ENCODE peak calls at places on chromosome 13, in four cellular contexts. One of them, this sample, is unnamed.

GRCh38 chr13:78679329-78679728 is 20.4 kb upstream of the OBI1 start:
- DNase-seq in HL-60: no peak
- DNase-seq in GM12878: no peak
- DNase-seq in K562: no peak
- DNase-seq in this sample: no peak

GRCh38 chr13:80276371-80277289 is 64.3 kb downstream of the SPRY2 start:
- DNase-seq in HL-60: no peak
- DNase-seq in GM12878: no peak
- DNase-seq in K562: no peak
- DNase-seq in this sample: no peak

GRCh38 chr13:32409561-32410440 is 18.1 kb downstream of the N4BP2L1 start:
- DNase-seq in HL-60: no peak
- DNase-seq in GM12878: no peak
- DNase-seq in K562: no peak
- DNase-seq in this sample: no peak

GRCh38 chr13:50518791-50519201 is 324.7 kb downstream of the DLEU7 start:
- DNase-seq in GM12878: no peak
- DNase-seq in K562: no peak
- DNase-seq in HL-60: no peak
- DNase-seq in this sample: no peak

GRCh38 chr13:29621401-29621800 is 25.9 kb upstream of the SLC7A1 start:
- DNase-seq in HL-60: no peak
- DNase-seq in K562: no peak
- DNase-seq in GM12878: no peak
- DNase-seq in this sample: no peak

GRCh38 chr13:99376924-99377323 is 69.7 kb upstream of the GPR183 start:
- DNase-seq in HL-60: no peak
- DNase-seq in K562: no peak
- DNase-seq in GM12878: no peak
- DNase-seq in this sample: no peak

GRCh38 chr13:26819067-26819466 is 58.5 kb upstream of the GPR12 start:
- DNase-seq in GM12878: no peak
- DNase-seq in K562: no peak
- DNase-seq in HL-60: no peak
- DNase-seq in this sample: no peak

GRCh38 chr13:53783466-53783865 is 754.9 kb downstream of the OLFM4 start:
- DNase-seq in HL-60: no peak
- DNase-seq in GM12878: no peak
- DNase-seq in K562: no peak
- DNase-seq in this sample: no peak

GRCh38 chr13:83065136-83065535 is 817.1 kb downstream of the SLITRK1 start:
- DNase-seq in GM12878: no peak
- DNase-seq in HL-60: no peak
- DNase-seq in K562: no peak
- DNase-seq in this sample: no peak

GRCh38 chr13:70732611-70733010 is 624.4 kb upstream of the KLHL1 start:
- DNase-seq in HL-60: no peak
- DNase-seq in K562: no peak
- DNase-seq in GM12878: no peak
- DNase-seq in this sample: no peak

GRCh38 chr13:79645569-79645968 is 164.6 kb downstream of the NDFIP2 start:
- DNase-seq in HL-60: no peak
- DNase-seq in K562: no peak
- DNase-seq in GM12878: no peak
- DNase-seq in this sample: no peak

GRCh38 chr13:67554296-67554695 is 324.2 kb upstream of the PCDH9 start:
- DNase-seq in HL-60: peak
- DNase-seq in GM12878: no peak
- DNase-seq in K562: peak
- DNase-seq in this sample: no peak

GRCh38 chr13:26999499-26999898 is 172.1 kb downstream of the USP12 start:
- DNase-seq in K562: no peak
- DNase-seq in HL-60: no peak
- DNase-seq in GM12878: no peak
- DNase-seq in this sample: no peak

GRCh38 chr13:48142437-48142836 is 47.5 kb upstream of the MED4 start:
- DNase-seq in GM12878: peak
- DNase-seq in K562: peak
- DNase-seq in HL-60: peak
- DNase-seq in this sample: no peak

GRCh38 chr13:46035066-46035465 is 17.5 kb downstream of the ZC3H13 start:
- DNase-seq in K562: no peak
- DNase-seq in HL-60: no peak
- DNase-seq in GM12878: no peak
- DNase-seq in this sample: no peak
- TF ChIP-seq POLR2AphosphoS5 in K562: no peak
- TF ChIP-seq POLR2AphosphoS5 in HL-60: no peak
- TF ChIP-seq POLR2AphosphoS5 in GM12878: no peak
- TF ChIP-seq POLR2AphosphoS5 in this sample: no peak

GRCh38 chr13:21078501-21078900 is 17.1 kb upstream of the LATS2 start:
- DNase-seq in GM12878: no peak
- DNase-seq in HL-60: no peak
- DNase-seq in K562: no peak
- DNase-seq in this sample: no peak

GRCh38 chr13:21079206-21079605 is 17.8 kb upstream of the LATS2 start:
- DNase-seq in GM12878: no peak
- DNase-seq in HL-60: no peak
- DNase-seq in K562: no peak
- DNase-seq in this sample: no peak

GRCh38 chr13:21077360-21078353 is 16.3 kb upstream of the LATS2 start:
- DNase-seq in GM12878: no peak
- DNase-seq in HL-60: no peak
- DNase-seq in K562: no peak
- DNase-seq in this sample: no peak

GRCh38 chr13:21081926-21082325 is 20.5 kb upstream of the LATS2 start:
- DNase-seq in K562: no peak
- DNase-seq in GM12878: no peak
- DNase-seq in HL-60: no peak
- DNase-seq in this sample: no peak

DNA sequence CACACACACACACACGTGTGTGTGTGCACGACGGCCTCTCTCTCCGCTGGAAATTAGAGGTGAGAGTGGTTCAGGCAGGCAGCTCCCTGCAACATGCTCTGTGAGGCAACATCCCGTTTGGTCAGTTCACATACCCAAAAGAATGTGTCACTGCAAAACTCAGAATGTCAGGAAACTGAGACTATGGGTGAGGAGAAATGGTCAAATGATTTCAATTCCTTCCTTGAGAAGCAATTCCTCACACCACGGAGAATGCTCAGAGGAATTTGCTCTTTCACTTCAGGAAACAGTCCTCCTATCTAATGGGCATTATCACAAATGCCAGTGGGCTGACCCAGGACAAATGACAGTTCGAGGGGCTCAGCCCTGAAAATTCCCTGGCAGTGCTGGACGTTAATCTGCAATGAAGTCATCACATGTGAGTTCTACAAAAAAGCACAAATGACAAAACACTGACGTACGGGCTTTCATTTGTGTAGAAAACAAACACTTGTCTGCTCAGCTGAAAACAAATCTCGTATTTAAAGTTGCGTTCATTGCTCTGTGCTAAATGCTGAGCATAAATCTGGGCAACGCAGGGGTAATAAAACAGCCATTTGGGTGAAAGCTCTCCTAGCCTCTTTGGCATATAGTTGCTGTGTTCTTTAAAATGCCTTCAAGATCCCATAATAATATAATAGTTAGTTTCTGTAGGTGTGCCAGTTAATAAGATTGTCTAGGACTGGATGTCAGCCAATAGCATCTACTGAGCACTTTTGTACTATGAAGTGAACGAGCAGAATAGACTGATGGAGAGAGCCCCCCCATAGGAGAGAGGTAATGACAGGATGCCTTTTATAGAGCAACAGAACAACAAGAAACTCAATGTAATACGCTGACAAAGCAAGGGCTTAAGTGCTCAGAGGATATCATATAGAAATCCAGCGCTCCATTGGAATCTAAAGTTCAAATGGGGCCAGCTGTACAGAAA is 18.7 kb upstream of the LATS2 start:
- DNase-seq in HL-60: no peak
- DNase-seq in GM12878: no peak
- DNase-seq in K562: no peak
- DNase-seq in this sample: no peak
- TF ChIP-seq SPI1 in HL-60: no peak
- TF ChIP-seq SPI1 in GM12878: no peak
- TF ChIP-seq SPI1 in K562: no peak
- TF ChIP-seq SPI1 in this sample: no peak

GRCh38 chr13:95099541-95099940 is 201.7 kb downstream of the ABCC4 start:
- DNase-seq in HL-60: no peak
- DNase-seq in GM12878: no peak
- DNase-seq in K562: no peak
- DNase-seq in this sample: no peak
- TF ChIP-seq POLR2AphosphoS5 in HL-60: no peak
- TF ChIP-seq POLR2AphosphoS5 in GM12878: no peak
- TF ChIP-seq POLR2AphosphoS5 in K562: no peak
- TF ChIP-seq POLR2AphosphoS5 in this sample: no peak

GRCh38 chr13:43805071-43805468 is 18.3 kb upstream of the ENOX1 start:
- DNase-seq in HL-60: no peak
- DNase-seq in K562: no peak
- DNase-seq in GM12878: no peak
- DNase-seq in this sample: no peak
- TF ChIP-seq SPI1 in HL-60: no peak
- TF ChIP-seq SPI1 in K562: no peak
- TF ChIP-seq SPI1 in GM12878: no peak
- TF ChIP-seq SPI1 in this sample: no peak

GRCh38 chr13:41465215-41465907 is 8.0 kb downstream of the RGCC start:
- DNase-seq in GM12878: peak
- DNase-seq in HL-60: peak
- DNase-seq in K562: peak
- DNase-seq in this sample: peak
- TF ChIP-seq POLR2AphosphoS5 in GM12878: peak
- TF ChIP-seq POLR2AphosphoS5 in HL-60: peak
- TF ChIP-seq POLR2AphosphoS5 in K562: no peak
- TF ChIP-seq POLR2AphosphoS5 in this sample: peak

GRCh38 chr13:66111628-66112027 is 1118.5 kb downstream of the PCDH9 start:
- DNase-seq in HL-60: no peak
- DNase-seq in GM12878: no peak
- DNase-seq in K562: peak
- DNase-seq in this sample: no peak

GRCh38 chr13:66117573-66117972 is 1112.6 kb downstream of the PCDH9 start:
- DNase-seq in HL-60: no peak
- DNase-seq in K562: no peak
- DNase-seq in GM12878: no peak
- DNase-seq in this sample: no peak

GRCh38 chr13:66114127-66114526 is 1116.0 kb downstream of the PCDH9 start:
- DNase-seq in HL-60: no peak
- DNase-seq in GM12878: no peak
- DNase-seq in K562: no peak
- DNase-seq in this sample: no peak
- TF ChIP-seq SPI1 in HL-60: no peak
- TF ChIP-seq SPI1 in GM12878: no peak
- TF ChIP-seq SPI1 in K562: no peak
- TF ChIP-seq SPI1 in this sample: no peak

This sample was measured in GM12891.